ENCODE peak calls at places on chromosomes 3 and 15, in six cellular contexts. U is vagina, P is upper lobe of left lung, M is GM12878, O is HepG2, R is stomach. G is an unnamed sample.

GRCh38 chr3:178369811-178370210 is 166.4 kb upstream of the KCNMB2 start:
- DNase-seq in U (no peak), P (no peak), M (no peak), O (no peak), R (no peak), G (no peak)

GRCh38 chr3:53493997-53494791 is at the start of gene CACNA1D:
- DNase-seq in U (no peak), P (peak), M (no peak), O (no peak), R (peak), G (peak)

GRCh38 chr3:66490984-66491383 is 9.8 kb downstream of the LRIG1 start:
- DNase-seq in U (no peak), P (peak), M (no peak), O (no peak), R (no peak), G (no peak)

GRCh38 chr15:48866141-48866563 is 11.8 kb upstream of the EID1 start:
- DNase-seq in U (no peak), P (no peak), M (no peak), O (no peak), R (no peak), G (no peak)

GRCh38 chr3:156702367-156702766 is 28.0 kb downstream of the TIPARP start:
- DNase-seq in U (no peak), P (no peak), M (no peak), O (no peak), R (no peak), G (no peak)

GRCh38 chr15:46815765-46816164 is 901.5 kb upstream of the SEMA6D start:
- DNase-seq in U (no peak), P (no peak), M (no peak), O (no peak), R (peak), G (peak)

GRCh38 chr3:12897537-12898289 is 56.3 kb upstream of the RPL32 start:
- DNase-seq in U (no peak), P (no peak), M (no peak), O (no peak), R (no peak), G (no peak)

GRCh38 chr15:41061667-41062066 is 54.4 kb downstream of the INO80 start:
- DNase-seq in U (no peak), P (no peak), M (no peak), O (no peak), R (no peak), G (no peak)

GRCh38 chr15:49649987-49650386 is 29.1 kb downstream of the DTWD1 start:
- DNase-seq in U (no peak), P (no peak), M (no peak), O (no peak), R (no peak), G (no peak)

GRCh38 chr15:41462396-41462795 is 31.3 kb upstream of the ITPKA start:
- DNase-seq in U (no peak), P (no peak), M (no peak), O (no peak), R (no peak), G (no peak)

GRCh38 chr3:172188511-172188910 is 149.1 kb downstream of the FNDC3B start:
- DNase-seq in U (no peak), P (no peak), M (no peak), O (no peak), R (no peak), G (no peak)

GRCh38 chr3:67704322-67704721 is 49.9 kb upstream of the SUCLG2 start:
- DNase-seq in U (no peak), P (no peak), M (no peak), O (no peak), R (no peak), G (no peak)

GRCh38 chr3:134993011-134993410 is 198.0 kb downstream of the EPHB1 start:
- DNase-seq in U (no peak), P (no peak), M (no peak), O (no peak), R (no peak), G (no peak)

GRCh38 chr3:52704611-52705437 is 767 bp downstream of the GLT8D1 start:
- DNase-seq in U (peak), P (peak), M (no peak), O (peak), R (no peak), G (no peak)

GRCh38 chr15:64911317-64912186 is at the start of gene ANKDD1A:
- DNase-seq in U (peak), P (peak), M (no peak), O (no peak), R (peak), G (peak)

GRCh38 chr3:32532434-32532833 is 29.8 kb upstream of the CMTM6 start:
- DNase-seq in U (no peak), P (no peak), M (no peak), O (no peak), R (no peak), G (no peak)

GRCh38 chr3:72746412-72747411 is 101.5 kb downstream of the SHQ1 start:
- DNase-seq in U (no peak), P (no peak), M (no peak), O (no peak), R (no peak), G (no peak)

GRCh38 chr3:151085227-151085888 is at the start of gene MED12L:
- DNase-seq in U (no peak), P (peak), M (no peak), O (peak), R (peak), G (peak)

GRCh38 chr3:72270072-72270611 is 485.2 kb upstream of the PROK2 start:
- DNase-seq in U (peak), P (peak), M (no peak), O (peak), R (peak), G (peak)

GRCh38 chr3:182807056-182807455 is 13.8 kb downstream of the ATP11B start:
- DNase-seq in U (no peak), P (no peak), M (no peak), O (no peak), R (no peak), G (no peak)

GRCh38 chr15:90871716-90872480 is 3.5 kb downstream of the FURIN start:
- DNase-seq in U (no peak), P (peak), M (no peak), O (no peak), R (no peak), G (peak)

GRCh38 chr15:100114526-100114925 is 227.2 kb downstream of the ADAMTS17 start:
- DNase-seq in U (no peak), P (no peak), M (no peak), O (no peak), R (no peak), G (no peak)

GRCh38 chr3:114595521-114596028 is 301.7 kb downstream of the TIGIT start:
- DNase-seq in U (no peak), P (no peak), M (no peak), O (peak), R (no peak), G (no peak)

GRCh38 chr15:38441130-38441519 is 12.8 kb upstream of the FAM98B start:
- DNase-seq in U (no peak), P (no peak), M (no peak), O (no peak), R (no peak), G (no peak)

GRCh38 chr15:58331562-58331902 is 100.3 kb upstream of the LIPC start:
- DNase-seq in U (no peak), P (no peak), M (no peak), O (peak), R (no peak), G (no peak)
- H3K4me3 ChIP-seq in U (no peak), P (no peak), M (no peak), O (peak), R (no peak), G (no peak)

GRCh38 chr15:32657941-32658340 is 16.4 kb downstream of the SCG5 start:
- DNase-seq in U (no peak), P (no peak), M (no peak), O (no peak), R (no peak), G (no peak)

GRCh38 chr15:32659340-32659831 is 17.9 kb downstream of the SCG5 start:
- DNase-seq in U (no peak), P (no peak), M (no peak), O (peak), R (no peak), G (no peak)

GRCh38 chr15:32652178-32652577 is 10.7 kb downstream of the SCG5 start:
- DNase-seq in U (no peak), P (no peak), M (no peak), O (no peak), R (no peak), G (no peak)

GRCh38 chr15:32656091-32656860 is 14.8 kb downstream of the SCG5 start:
- DNase-seq in U (no peak), P (no peak), M (no peak), O (no peak), R (no peak), G (no peak)

GRCh38 chr15:32657198-32657886 is 15.8 kb downstream of the SCG5 start:
- DNase-seq in U (no peak), P (peak), M (no peak), O (no peak), R (peak), G (peak)
- TF ChIP-seq POLR2AphosphoS5 in U (no peak), P (no peak), M (no peak), O (no peak), R (peak), G (no peak)

DNA sequence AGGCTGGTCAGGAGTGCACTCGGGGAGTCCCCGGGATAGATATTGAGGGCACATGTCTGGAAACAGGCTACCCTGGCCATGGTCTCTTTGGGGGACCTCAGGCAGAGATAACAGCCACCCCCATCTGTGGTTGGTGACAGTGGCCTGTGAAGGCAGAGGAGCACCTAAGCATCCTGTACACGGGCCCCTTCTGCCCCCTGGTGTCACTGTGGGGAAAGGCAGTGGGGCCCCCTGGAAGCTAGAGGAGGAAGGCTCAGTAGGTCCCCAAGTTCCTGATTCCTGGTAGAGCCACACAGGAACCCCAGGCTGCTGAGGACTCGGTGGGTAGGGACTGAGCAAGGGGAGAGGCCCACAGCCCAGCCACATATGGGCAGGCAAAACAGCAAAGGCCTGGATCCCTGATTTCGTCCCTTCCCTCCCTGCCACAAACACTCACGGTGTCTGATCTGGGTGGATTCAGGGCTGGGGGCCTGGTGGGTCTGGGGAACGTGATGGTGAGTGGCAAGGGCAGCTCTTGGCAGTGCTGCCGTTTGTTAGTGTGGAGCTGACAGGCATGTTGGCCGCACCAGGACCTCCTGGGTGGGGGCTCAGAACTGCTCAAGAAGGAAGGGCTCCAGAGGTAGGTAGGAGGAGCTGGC is 14.1 kb upstream of the CXCR6 start:
- DNase-seq in U (no peak), P (no peak), M (no peak), O (peak), R (peak), G (peak)
- TF ChIP-seq CTCF in U (peak), P (peak), M (peak), O (peak), R (no peak), G (peak)

DNA sequence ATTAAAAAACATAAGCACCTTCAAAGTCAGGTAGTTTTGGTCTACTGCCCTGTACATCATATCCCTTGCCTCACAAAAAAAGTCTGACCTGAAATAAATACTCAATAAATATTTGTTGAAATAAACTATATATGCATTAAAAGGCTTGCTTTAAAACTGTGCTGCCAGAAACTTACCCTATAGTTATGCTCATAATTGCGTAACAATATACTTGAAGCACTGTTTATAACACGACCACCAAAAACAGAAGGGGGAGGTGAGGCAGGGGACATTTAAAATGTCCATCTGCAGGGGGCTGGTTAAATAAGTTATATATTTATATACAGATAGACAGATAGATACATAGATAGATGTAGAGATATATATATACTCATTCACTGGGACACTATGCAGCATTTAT is 549.5 kb downstream of the MAGI1 start:
- DNase-seq in U (no peak), P (no peak), M (no peak), O (no peak), R (no peak), G (no peak)
- H3K4me3 ChIP-seq in U (no peak), P (no peak), M (no peak), O (no peak), R (no peak), G (no peak)

DNA sequence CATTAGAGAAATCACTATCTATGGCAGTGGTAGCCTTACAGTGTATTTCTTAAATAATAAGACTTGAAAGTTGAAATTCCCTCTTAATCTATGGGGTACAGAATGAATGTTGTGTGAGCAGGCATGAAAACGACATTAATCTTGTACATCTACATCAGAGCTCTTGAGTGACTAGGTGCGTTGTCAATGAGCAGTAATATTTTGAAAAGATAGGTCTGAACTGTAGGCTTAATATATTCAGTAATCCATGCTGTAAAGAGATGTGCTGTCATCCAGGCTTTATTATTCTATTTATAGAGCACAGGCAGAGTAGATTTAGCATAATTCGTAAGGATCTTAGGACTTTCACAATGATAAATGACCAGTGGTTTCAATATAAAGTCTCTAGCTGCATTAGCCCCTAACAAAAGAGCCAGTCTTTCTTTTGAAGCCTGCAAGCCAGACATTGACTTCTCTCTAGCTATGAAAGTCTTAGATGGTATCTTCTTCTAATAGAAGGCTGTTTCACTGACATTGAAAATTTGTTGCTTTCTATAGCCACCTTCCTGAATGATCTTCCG is 43.0 kb downstream of the NLGN1 start:
- DNase-seq in U (no peak), P (no peak), M (no peak), O (no peak), R (no peak), G (no peak)
- TF ChIP-seq POLR2AphosphoS5 in U (no peak), P (no peak), M (no peak), O (no peak), R (no peak), G (no peak)

GRCh38 chr15:43794269-43795037 is 2.3 kb downstream of the SERF2 start:
- DNase-seq in U (no peak), P (no peak), M (no peak), O (no peak), R (no peak), G (no peak)

GRCh38 chr15:43791993-43792760 is at the start of gene SERF2:
- DNase-seq in U (peak), P (peak), M (peak), O (peak), R (peak), G (peak)

GRCh38 chr15:43793647-43794046 is 1.5 kb downstream of the SERF2 start:
- DNase-seq in U (no peak), P (no peak), M (no peak), O (no peak), R (no peak), G (no peak)

GRCh38 chr15:43795197-43795596 is 3.1 kb downstream of the SERF2 start:
- DNase-seq in U (no peak), P (no peak), M (no peak), O (no peak), R (no peak), G (no peak)

GRCh38 chr15:43792761-43793493 is 807 bp downstream of the SERF2 start:
- DNase-seq in U (no peak), P (peak), M (no peak), O (no peak), R (no peak), G (peak)
- TF ChIP-seq CTCF in U (no peak), P (no peak), M (no peak), O (no peak), R (no peak), G (peak)

GRCh38 chr3:50570508-50571279 is 1.4 kb downstream of the HEMK1 start:
- DNase-seq in U (no peak), P (no peak), M (no peak), O (no peak), R (no peak), G (no peak)

GRCh38 chr3:50567011-50567385 is 549 bp downstream of the C3orf18 start:
- DNase-seq in U (no peak), P (no peak), M (no peak), O (no peak), R (no peak), G (no peak)

GRCh38 chr3:50571486-50571885 is 2.2 kb downstream of the HEMK1 start:
- DNase-seq in U (no peak), P (no peak), M (no peak), O (no peak), R (no peak), G (no peak)

GRCh38 chr3:50567386-50568182 is at the start of gene C3orf18:
- DNase-seq in U (peak), P (peak), M (peak), O (peak), R (peak), G (peak)

GRCh38 chr3:50568947-50569749 is at the start of gene HEMK1:
- DNase-seq in U (peak), P (peak), M (peak), O (peak), R (peak), G (peak)
- H3K4me3 ChIP-seq in U (peak), P (peak), M (peak), O (peak), R (peak), G (peak)

DNA sequence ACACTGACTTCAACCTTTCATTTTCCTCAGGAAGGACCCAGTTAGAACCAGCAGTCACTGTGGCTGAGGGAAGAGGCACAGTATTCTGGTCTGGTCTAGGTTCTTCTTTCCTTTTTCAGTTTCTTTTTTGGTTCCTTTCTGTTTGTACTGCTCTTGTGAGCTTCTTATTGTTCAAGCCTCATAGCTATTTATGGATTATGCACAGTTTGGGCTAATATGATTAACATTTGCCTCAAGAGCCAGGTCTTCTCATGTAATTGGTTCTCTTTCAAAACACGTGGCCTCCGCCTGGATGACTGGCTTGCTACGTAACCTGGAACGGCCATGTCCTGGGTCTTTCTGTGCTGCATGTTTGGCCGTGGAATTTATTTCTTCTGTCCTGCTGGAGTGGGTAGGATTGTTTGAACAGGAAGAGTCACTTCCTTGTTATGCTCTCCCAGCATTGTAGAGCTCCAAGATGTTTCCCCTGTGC is 43.3 kb downstream of the RBMS3 start:
- DNase-seq in U (no peak), P (peak), M (peak), O (no peak), R (peak), G (peak)
- TF ChIP-seq POLR2AphosphoS5 in U (no peak), P (no peak), M (peak), O (no peak), R (no peak), G (no peak)

G was measured in transverse colon.